ENCODE peak calls at places on chromosomes 3 and 15, in eight cellular contexts. M, S, R, N, J, D, U and L are unnamed samples. For H3K4me1, the result is how much of the 10 kb centered on the place peaks cover.

GRCh38 chr3:60703008-60703407 is 548.2 kb downstream of the FHIT start:
- DNase-seq in M (no peak), R (no peak), U (no peak), S (no peak), N (no peak), D (no peak), J (no peak), L (no peak)

GRCh38 chr3:156620901-156621300 is 53.5 kb upstream of the TIPARP start:
- DNase-seq in U (no peak), J (no peak), M (no peak), N (no peak), R (no peak), D (no peak), S (peak), L (no peak)

GRCh38 chr3:47012342-47013230 is 33.1 kb downstream of the NBEAL2 start:
- DNase-seq in S (no peak), R (peak), J (no peak), M (peak), D (no peak), N (no peak), U (no peak), L (no peak)

GRCh38 chr3:42173307-42173706 is 82.2 kb downstream of the TRAK1 start:
- DNase-seq in N (no peak), U (no peak), D (no peak), S (no peak), J (no peak), R (no peak), M (no peak), L (no peak)

GRCh38 chr3:122730240-122730639 is 49.6 kb downstream of the PARP14 start:
- DNase-seq in J (no peak), S (no peak), D (no peak), N (no peak), R (no peak), U (no peak), M (no peak), L (no peak)

GRCh38 chr15:37218351-37218916 is 118.1 kb upstream of the MEIS2 start:
- DNase-seq in M (no peak), D (no peak), U (no peak), R (no peak), J (no peak), N (no peak), S (no peak), L (no peak)

GRCh38 chr15:80580536-80581260 is 114.4 kb upstream of the ABHD17C start:
- DNase-seq in D (no peak), U (no peak), J (no peak), N (no peak), S (no peak), M (no peak), R (no peak), L (no peak)

GRCh38 chr15:98651581-98652220 is 3.4 kb downstream of the IGF1R start:
- DNase-seq in D (peak), N (peak), S (peak), M (no peak), R (no peak), J (no peak), U (peak), L (no peak)

GRCh38 chr15:96336045-96336642 is 5.6 kb downstream of the NR2F2 start:
- DNase-seq in J (no peak), S (no peak), U (peak), D (peak), M (no peak), R (no peak), N (no peak), L (no peak)

GRCh38 chr15:65580287-65580686 is 30.6 kb downstream of the INTS14 start:
- DNase-seq in N (no peak), M (no peak), R (no peak), D (no peak), J (no peak), S (peak), U (peak), L (peak)

GRCh38 chr3:46662771-46663551 is 30.5 kb downstream of the ALS2CL start:
- DNase-seq in N (no peak), R (peak), M (no peak), U (peak), D (no peak), S (peak), J (peak), L (no peak)

GRCh38 chr3:187714404-187714979 is 12.1 kb upstream of the RTP2 start:
- DNase-seq in D (peak), R (no peak), M (no peak), J (no peak), N (peak), U (peak), S (peak), L (no peak)

GRCh38 chr3:118782755-118783202 is 251.9 kb downstream of the IGSF11 start:
- DNase-seq in S (no peak), U (no peak), M (no peak), N (no peak), D (no peak), R (no peak), J (no peak), L (peak)

GRCh38 chr15:84736375-84736774 is 12.0 kb upstream of the ZNF592 start:
- DNase-seq in D (no peak), R (no peak), N (peak), S (no peak), M (no peak), J (no peak), U (no peak), L (peak)

GRCh38 chr3:185402561-185402960 is 39.6 kb downstream of the MAP3K13 start:
- DNase-seq in N (no peak), D (no peak), M (no peak), S (peak), R (no peak), J (no peak), U (no peak), L (peak)

GRCh38 chr3:144840866-144841265 is 869.2 kb downstream of the DIPK2A start:
- DNase-seq in J (no peak), R (no peak), N (no peak), M (no peak), U (peak), D (peak), S (no peak), L (no peak)

GRCh38 chr3:129018751-129019150 is 17.6 kb downstream of the EFCC1 start:
- DNase-seq in D (no peak), R (peak), U (no peak), N (no peak), M (no peak), S (no peak), J (no peak), L (no peak)

GRCh38 chr3:159672728-159673471 is 315.7 kb upstream of the IL12A start:
- DNase-seq in D (no peak), R (no peak), M (no peak), J (no peak), N (no peak), U (peak), S (peak), L (no peak)

GRCh38 chr15:69153067-69153466 is 7.4 kb upstream of the GLCE start:
- DNase-seq in M (no peak), J (no peak), R (no peak), U (no peak), N (no peak), D (no peak), S (no peak), L (no peak)

GRCh38 chr3:16606398-16606797 is 1.2 kb upstream of the DAZL start:
- DNase-seq in S (peak), D (no peak), M (no peak), U (no peak), J (no peak), R (no peak), N (no peak), L (peak)

GRCh38 chr3:66442254-66443249 is 58.3 kb downstream of the LRIG1 start:
- DNase-seq in R (no peak), D (peak), S (peak), N (peak), U (peak), M (peak), J (peak), L (peak)

GRCh38 chr3:174986685-174987084 is 127.6 kb downstream of the NAALADL2 start:
- DNase-seq in N (no peak), U (peak), R (no peak), S (peak), M (no peak), J (no peak), D (no peak), L (no peak)

GRCh38 chr15:60358935-60359672 is 38.7 kb downstream of the ANXA2 start:
- DNase-seq in S (peak), J (no peak), R (no peak), D (peak), U (peak), N (no peak), M (no peak), L (no peak)

GRCh38 chr3:65712156-65712555 is 326.6 kb downstream of the MAGI1 start:
- DNase-seq in S (peak), N (no peak), M (no peak), D (no peak), R (no peak), J (no peak), U (no peak), L (no peak)

GRCh38 chr3:50971487-50971924 is 296.8 kb downstream of the DOCK3 start:
- DNase-seq in U (peak), S (peak), M (no peak), R (no peak), D (peak), J (no peak), N (peak), L (peak)

GRCh38 chr3:106844638-106845037 is 532.6 kb upstream of the CCDC54 start:
- DNase-seq in J (no peak), U (no peak), D (no peak), M (no peak), R (no peak), N (no peak), S (no peak), L (no peak)

GRCh38 chr3:152574461-152575079 is 260.4 kb upstream of the P2RY1 start:
- DNase-seq in J (peak), R (no peak), M (no peak), U (peak), N (peak), S (peak), D (peak), L (peak)

GRCh38 chr15:54150255-54150654 is 172.0 kb downstream of the UNC13C start:
- DNase-seq in M (no peak), N (no peak), J (no peak), R (no peak), U (no peak), S (no peak), D (no peak), L (no peak)

GRCh38 chr15:43911235-43911661 is 84.4 kb downstream of the WDR76 start:
- DNase-seq in N (no peak), S (peak), M (no peak), R (no peak), D (peak), U (peak), J (no peak), L (peak)

GRCh38 chr3:194671511-194671899 is 486 bp downstream of the LSG1 start:
- DNase-seq in D (peak), J (no peak), N (peak), M (no peak), S (peak), R (no peak), U (peak), L (peak)

GRCh38 chr3:165643433-165643824 is 193.8 kb downstream of the BCHE start:
- DNase-seq in J (no peak), D (no peak), U (peak), N (no peak), S (peak), R (no peak), M (no peak), L (peak)

GRCh38 chr15:101045236-101045646 is 126.1 kb downstream of the LRRK1 start:
- DNase-seq in D (peak), M (peak), R (no peak), S (no peak), N (no peak), J (no peak), U (no peak), L (no peak)

GRCh38 chr15:75966073-75966472 is 46.2 kb downstream of the NRG4 start:
- DNase-seq in U (peak), R (no peak), S (peak), D (no peak), J (no peak), N (no peak), M (no peak), L (peak)

GRCh38 chr3:172627057-172627809 is 83.6 kb downstream of the NCEH1 start:
- DNase-seq in M (no peak), N (no peak), J (peak), U (peak), R (no peak), D (peak), S (peak), L (no peak)

GRCh38 chr3:155428558-155428957 is 135.1 kb upstream of the STRIT1 start:
- DNase-seq in N (no peak), U (peak), D (no peak), R (no peak), M (no peak), J (no peak), S (peak), L (peak)

GRCh38 chr3:106093616-106094015 is 224.8 kb upstream of the CBLB start:
- DNase-seq in S (no peak), M (no peak), J (no peak), U (peak), D (no peak), N (no peak), R (no peak), L (no peak)

GRCh38 chr3:153273217-153273616 is 111.2 kb downstream of the RAP2B start:
- DNase-seq in U (no peak), N (no peak), S (no peak), D (no peak), J (no peak), R (no peak), M (no peak), L (no peak)

GRCh38 chr3:152968388-152969024 is 133.6 kb downstream of the P2RY1 start:
- DNase-seq in U (peak), S (peak), D (peak), J (no peak), N (no peak), M (no peak), R (no peak), L (no peak)

GRCh38 chr3:70201975-70202374 is 110.5 kb downstream of the MDFIC2 start:
- DNase-seq in R (no peak), U (no peak), N (no peak), J (no peak), M (no peak), S (no peak), D (no peak), L (no peak)

GRCh38 chr3:194931366-194931765 is 245.7 kb downstream of the FAM43A start:
- DNase-seq in U (peak), S (no peak), M (no peak), J (no peak), N (no peak), R (no peak), D (no peak), L (no peak)

GRCh38 chr3:99939834-99940233 is 122.2 kb downstream of the CMSS1 start:
- DNase-seq in M (no peak), U (no peak), D (no peak), N (no peak), J (no peak), S (no peak), R (no peak), L (no peak)

GRCh38 chr3:99938270-99938955 is 120.8 kb downstream of the CMSS1 start:
- DNase-seq in D (peak), M (no peak), J (no peak), R (no peak), U (no peak), N (no peak), S (peak), L (no peak)

GRCh38 chr3:99943931-99944761 is 126.5 kb downstream of the CMSS1 start:
- DNase-seq in S (no peak), R (no peak), M (no peak), J (no peak), D (no peak), N (no peak), U (no peak), L (no peak)

GRCh38 chr3:99940350-99940749 is 122.7 kb downstream of the CMSS1 start:
- DNase-seq in U (no peak), R (no peak), D (no peak), J (no peak), M (no peak), N (no peak), S (no peak), L (no peak)

GRCh38 chr3:99941211-99941610 is 123.5 kb downstream of the CMSS1 start:
- DNase-seq in J (no peak), U (no peak), S (no peak), R (no peak), M (no peak), D (no peak), N (no peak), L (no peak)
- H3K4me1 ChIP-seq in J (half or more), U (under half), S (under half), R (under half), M (under half), D (under half), N (under half), L (under half)

GRCh38 chr3:184230603-184231528 is 1.5 kb downstream of the VWA5B2 start:
- DNase-seq in N (peak), U (no peak), R (peak), J (no peak), M (no peak), D (no peak), S (peak), L (peak)
- H3K4me1 ChIP-seq in N (under half), U (under half), R (under half), J (under half), M (under half), D (under half), S (under half), L (under half)

GRCh38 chr15:66704019-66704782 is 2.2 kb downstream of the SMAD6 start:
- DNase-seq in J (no peak), U (no peak), R (no peak), S (no peak), D (no peak), M (peak), N (peak), L (no peak)
- H3K4me1 ChIP-seq in J (under half), U (under half), R (half or more), S (under half), D (under half), M (under half), N (under half), L (under half)

GRCh38 chr15:31262901-31263671 is 63.5 kb upstream of the KLF13 start:
- DNase-seq in R (no peak), J (no peak), N (peak), M (no peak), D (no peak), S (peak), U (no peak), L (peak)

GRCh38 chr15:31261266-31262142 is 65.1 kb upstream of the KLF13 start:
- DNase-seq in J (no peak), D (no peak), U (no peak), S (no peak), R (no peak), N (peak), M (peak), L (no peak)

GRCh38 chr15:31262143-31262530 is 64.5 kb upstream of the KLF13 start:
- DNase-seq in R (no peak), N (no peak), J (no peak), U (no peak), D (no peak), M (no peak), S (no peak), L (no peak)

GRCh38 chr15:31259562-31260252 is 66.9 kb upstream of the KLF13 start:
- DNase-seq in J (no peak), M (no peak), N (no peak), D (no peak), R (no peak), S (no peak), U (no peak), L (no peak)

GRCh38 chr15:31260646-31261265 is 65.9 kb upstream of the KLF13 start:
- DNase-seq in N (no peak), S (no peak), J (no peak), M (peak), U (no peak), R (no peak), D (no peak), L (no peak)
- H3K4me1 ChIP-seq in N (under half), S (under half), J (under half), M (under half), U (under half), R (half or more), D (under half), L (under half)

GRCh38 chr3:143146875-143147274 is 27.3 kb downstream of the CHST2 start:
- DNase-seq in J (no peak), N (no peak), S (no peak), U (no peak), R (no peak), M (no peak), D (no peak), L (no peak)
- H3K4me1 ChIP-seq in J (under half), N (under half), S (under half), U (under half), R (under half), M (under half), D (under half), L (under half)

GRCh38 chr3:141253811-141254210 is 22.2 kb downstream of the PXYLP1 start:
- DNase-seq in M (no peak), N (no peak), D (no peak), U (no peak), R (no peak), J (no peak), S (no peak), L (no peak)

GRCh38 chr3:141255864-141256263 is 24.2 kb downstream of the PXYLP1 start:
- DNase-seq in S (peak), D (peak), N (no peak), J (no peak), M (no peak), U (peak), R (no peak), L (no peak)

GRCh38 chr3:141257971-141258370 is 26.3 kb downstream of the PXYLP1 start:
- DNase-seq in N (no peak), J (no peak), S (no peak), D (no peak), U (no peak), R (no peak), M (no peak), L (no peak)

GRCh38 chr3:141250828-141251227 is 19.2 kb downstream of the PXYLP1 start:
- DNase-seq in U (no peak), D (no peak), M (no peak), R (no peak), N (no peak), J (no peak), S (peak), L (no peak)

GRCh38 chr3:141255137-141255536 is 23.5 kb downstream of the PXYLP1 start:
- DNase-seq in M (no peak), N (no peak), J (no peak), R (no peak), U (no peak), D (no peak), S (no peak), L (no peak)
- H3K4me1 ChIP-seq in M (under half), N (under half), J (under half), R (under half), U (under half), D (under half), S (under half), L (under half)

DNA sequence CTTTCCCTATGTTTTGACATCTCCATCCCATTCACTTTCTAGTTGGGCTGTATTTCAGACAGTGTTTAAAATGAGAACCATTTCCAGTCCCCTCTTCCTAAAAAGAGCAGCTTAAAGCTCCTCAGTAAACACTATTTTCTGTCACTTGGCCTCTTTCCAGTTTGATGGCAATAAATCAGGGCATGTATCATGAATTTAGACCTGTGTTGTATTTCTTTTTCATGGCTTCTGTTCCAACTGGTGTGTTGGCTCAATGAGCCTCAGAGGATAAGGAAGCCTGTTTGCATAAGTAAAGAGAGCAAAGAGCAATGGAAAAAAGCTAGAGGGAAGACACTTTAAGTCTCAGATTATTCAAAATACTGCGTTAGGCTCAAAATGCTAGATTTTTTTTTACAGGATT is 7.2 kb downstream of the CCDC80 start:
- DNase-seq in N (no peak), M (no peak), D (peak), J (no peak), S (peak), U (no peak), R (no peak), L (no peak)
- H3K4me1 ChIP-seq in N (under half), M (under half), D (under half), J (under half), S (half or more), U (under half), R (under half), L (under half)

GRCh38 chr15:89081878-89082277 is 6.4 kb upstream of the ABHD2 start:
- DNase-seq in J (no peak), M (no peak), S (no peak), N (no peak), R (no peak), D (no peak), U (no peak), L (no peak)
- H3K4me1 ChIP-seq in J (under half), M (under half), S (under half), N (under half), R (under half), D (under half), U (under half), L (under half)